ENCODE peak calls at places on chromosomes 2 and 18, in eight cellular contexts. One of them, this sample, is unnamed.

GRCh38 chr2:72145658-72146329 is 1.9 kb downstream of the CYP26B1 start:
- DNase-seq in heart left ventricle: no peak
- DNase-seq in activated CD8-positive, alpha-beta memory T cell treated with anti-CD3 and anti-CD28 coated beads for 48 hours: no peak
- DNase-seq in left colon: peak
- DNase-seq in amniotic epithelial cell: no peak
- DNase-seq in Calu3: no peak
- DNase-seq in ELR: no peak
- DNase-seq in substantia nigra: no peak
- DNase-seq in this sample: no peak

GRCh38 chr18:79867666-79868065 is 69.9 kb downstream of the KCNG2 start:
- DNase-seq in ELR: no peak
- DNase-seq in heart left ventricle: no peak
- DNase-seq in substantia nigra: no peak
- DNase-seq in left colon: no peak
- DNase-seq in Calu3: no peak
- DNase-seq in activated CD8-positive, alpha-beta memory T cell treated with anti-CD3 and anti-CD28 coated beads for 48 hours: no peak
- DNase-seq in amniotic epithelial cell: no peak
- DNase-seq in this sample: no peak

GRCh38 chr2:100818606-100819364 is 1.2 kb upstream of the NPAS2 start:
- DNase-seq in activated CD8-positive, alpha-beta memory T cell treated with anti-CD3 and anti-CD28 coated beads for 48 hours: peak
- DNase-seq in Calu3: peak
- DNase-seq in substantia nigra: peak
- DNase-seq in ELR: peak
- DNase-seq in amniotic epithelial cell: peak
- DNase-seq in heart left ventricle: peak
- DNase-seq in left colon: peak
- DNase-seq in this sample: no peak

GRCh38 chr2:23235292-23235691 is 149.7 kb upstream of the KLHL29 start:
- DNase-seq in left colon: no peak
- DNase-seq in amniotic epithelial cell: no peak
- DNase-seq in heart left ventricle: no peak
- DNase-seq in ELR: peak
- DNase-seq in substantia nigra: no peak
- DNase-seq in activated CD8-positive, alpha-beta memory T cell treated with anti-CD3 and anti-CD28 coated beads for 48 hours: no peak
- DNase-seq in Calu3: no peak
- DNase-seq in this sample: no peak

GRCh38 chr18:63677490-63678225 is 16.0 kb upstream of the SERPINB3 start:
- DNase-seq in activated CD8-positive, alpha-beta memory T cell treated with anti-CD3 and anti-CD28 coated beads for 48 hours: no peak
- DNase-seq in substantia nigra: no peak
- DNase-seq in amniotic epithelial cell: peak
- DNase-seq in Calu3: no peak
- DNase-seq in left colon: no peak
- DNase-seq in ELR: peak
- DNase-seq in heart left ventricle: no peak
- DNase-seq in this sample: no peak

GRCh38 chr2:45264227-45265225 is 255.3 kb upstream of the SIX2 start:
- DNase-seq in heart left ventricle: no peak
- DNase-seq in ELR: peak
- DNase-seq in left colon: no peak
- DNase-seq in activated CD8-positive, alpha-beta memory T cell treated with anti-CD3 and anti-CD28 coated beads for 48 hours: no peak
- DNase-seq in substantia nigra: no peak
- DNase-seq in amniotic epithelial cell: peak
- DNase-seq in Calu3: no peak
- DNase-seq in this sample: no peak

GRCh38 chr2:218406949-218407703 is 7.5 kb downstream of the CTDSP1 start:
- DNase-seq in amniotic epithelial cell: peak
- DNase-seq in left colon: peak
- DNase-seq in ELR: peak
- DNase-seq in substantia nigra: peak
- DNase-seq in heart left ventricle: peak
- DNase-seq in activated CD8-positive, alpha-beta memory T cell treated with anti-CD3 and anti-CD28 coated beads for 48 hours: no peak
- DNase-seq in Calu3: no peak
- DNase-seq in this sample: peak

GRCh38 chr18:76491436-76491800 is 3.6 kb downstream of the ZNF516 start:
- DNase-seq in heart left ventricle: peak
- DNase-seq in left colon: peak
- DNase-seq in ELR: peak
- DNase-seq in Calu3: peak
- DNase-seq in substantia nigra: peak
- DNase-seq in amniotic epithelial cell: peak
- DNase-seq in activated CD8-positive, alpha-beta memory T cell treated with anti-CD3 and anti-CD28 coated beads for 48 hours: peak
- DNase-seq in this sample: peak

GRCh38 chr2:136297312-136297711 is 179.4 kb upstream of the CXCR4 start:
- DNase-seq in heart left ventricle: no peak
- DNase-seq in Calu3: no peak
- DNase-seq in left colon: no peak
- DNase-seq in substantia nigra: no peak
- DNase-seq in ELR: no peak
- DNase-seq in activated CD8-positive, alpha-beta memory T cell treated with anti-CD3 and anti-CD28 coated beads for 48 hours: no peak
- DNase-seq in amniotic epithelial cell: no peak
- DNase-seq in this sample: no peak

GRCh38 chr2:126748929-126749518 is 93.1 kb downstream of the GYPC start:
- DNase-seq in amniotic epithelial cell: no peak
- DNase-seq in activated CD8-positive, alpha-beta memory T cell treated with anti-CD3 and anti-CD28 coated beads for 48 hours: no peak
- DNase-seq in substantia nigra: no peak
- DNase-seq in Calu3: no peak
- DNase-seq in ELR: no peak
- DNase-seq in heart left ventricle: no peak
- DNase-seq in left colon: no peak
- DNase-seq in this sample: no peak

GRCh38 chr18:27599202-27599829 is 414.2 kb upstream of the CHST9 start:
- DNase-seq in amniotic epithelial cell: peak
- DNase-seq in left colon: no peak
- DNase-seq in substantia nigra: peak
- DNase-seq in ELR: peak
- DNase-seq in activated CD8-positive, alpha-beta memory T cell treated with anti-CD3 and anti-CD28 coated beads for 48 hours: no peak
- DNase-seq in heart left ventricle: no peak
- DNase-seq in Calu3: peak
- DNase-seq in this sample: no peak

GRCh38 chr2:169734172-169734847 is 678 bp downstream of the KLHL23 start:
- DNase-seq in amniotic epithelial cell: no peak
- DNase-seq in substantia nigra: peak
- DNase-seq in heart left ventricle: no peak
- DNase-seq in activated CD8-positive, alpha-beta memory T cell treated with anti-CD3 and anti-CD28 coated beads for 48 hours: peak
- DNase-seq in left colon: no peak
- DNase-seq in ELR: peak
- DNase-seq in Calu3: peak
- DNase-seq in this sample: no peak

GRCh38 chr2:9143264-9143815 is 63.3 kb upstream of the ASAP2 start:
- DNase-seq in activated CD8-positive, alpha-beta memory T cell treated with anti-CD3 and anti-CD28 coated beads for 48 hours: no peak
- DNase-seq in amniotic epithelial cell: no peak
- DNase-seq in substantia nigra: no peak
- DNase-seq in left colon: no peak
- DNase-seq in heart left ventricle: no peak
- DNase-seq in Calu3: no peak
- DNase-seq in ELR: no peak
- DNase-seq in this sample: no peak

GRCh38 chr2:38528008-38528442 is 74.7 kb downstream of the HNRNPLL start:
- DNase-seq in activated CD8-positive, alpha-beta memory T cell treated with anti-CD3 and anti-CD28 coated beads for 48 hours: no peak
- DNase-seq in substantia nigra: peak
- DNase-seq in heart left ventricle: no peak
- DNase-seq in ELR: peak
- DNase-seq in left colon: no peak
- DNase-seq in amniotic epithelial cell: peak
- DNase-seq in Calu3: peak
- DNase-seq in this sample: peak

GRCh38 chr2:55157474-55157884 is 74.6 kb downstream of the CLHC1 start:
- DNase-seq in amniotic epithelial cell: no peak
- DNase-seq in heart left ventricle: no peak
- DNase-seq in Calu3: no peak
- DNase-seq in left colon: no peak
- DNase-seq in ELR: peak
- DNase-seq in substantia nigra: no peak
- DNase-seq in activated CD8-positive, alpha-beta memory T cell treated with anti-CD3 and anti-CD28 coated beads for 48 hours: no peak
- DNase-seq in this sample: no peak

GRCh38 chr2:49770919-49771318 is 616.6 kb upstream of the FSHR start:
- DNase-seq in Calu3: peak
- DNase-seq in activated CD8-positive, alpha-beta memory T cell treated with anti-CD3 and anti-CD28 coated beads for 48 hours: no peak
- DNase-seq in substantia nigra: peak
- DNase-seq in left colon: no peak
- DNase-seq in heart left ventricle: peak
- DNase-seq in ELR: peak
- DNase-seq in amniotic epithelial cell: peak
- DNase-seq in this sample: no peak

GRCh38 chr18:52348209-52348608 is 8.2 kb downstream of the DCC start:
- DNase-seq in substantia nigra: no peak
- DNase-seq in Calu3: peak
- DNase-seq in left colon: no peak
- DNase-seq in ELR: peak
- DNase-seq in amniotic epithelial cell: no peak
- DNase-seq in heart left ventricle: no peak
- DNase-seq in activated CD8-positive, alpha-beta memory T cell treated with anti-CD3 and anti-CD28 coated beads for 48 hours: no peak
- DNase-seq in this sample: no peak

GRCh38 chr2:31558401-31559295 is 22.1 kb downstream of the SRD5A2 start:
- DNase-seq in heart left ventricle: no peak
- DNase-seq in Calu3: no peak
- DNase-seq in activated CD8-positive, alpha-beta memory T cell treated with anti-CD3 and anti-CD28 coated beads for 48 hours: no peak
- DNase-seq in left colon: no peak
- DNase-seq in ELR: peak
- DNase-seq in substantia nigra: no peak
- DNase-seq in amniotic epithelial cell: peak
- DNase-seq in this sample: no peak

GRCh38 chr2:152607793-152608300 is 109.4 kb downstream of the PRPF40A start:
- DNase-seq in activated CD8-positive, alpha-beta memory T cell treated with anti-CD3 and anti-CD28 coated beads for 48 hours: no peak
- DNase-seq in left colon: no peak
- DNase-seq in substantia nigra: no peak
- DNase-seq in amniotic epithelial cell: no peak
- DNase-seq in ELR: no peak
- DNase-seq in heart left ventricle: no peak
- DNase-seq in Calu3: no peak
- DNase-seq in this sample: no peak

GRCh38 chr2:28356095-28356911 is 36.4 kb upstream of the FOSL2 start:
- DNase-seq in amniotic epithelial cell: peak
- DNase-seq in ELR: peak
- DNase-seq in substantia nigra: peak
- DNase-seq in heart left ventricle: peak
- DNase-seq in Calu3: peak
- DNase-seq in activated CD8-positive, alpha-beta memory T cell treated with anti-CD3 and anti-CD28 coated beads for 48 hours: no peak
- DNase-seq in left colon: peak
- DNase-seq in this sample: no peak

GRCh38 chr2:61550375-61551209 is 12.4 kb upstream of the XPO1 start:
- DNase-seq in activated CD8-positive, alpha-beta memory T cell treated with anti-CD3 and anti-CD28 coated beads for 48 hours: no peak
- DNase-seq in ELR: no peak
- DNase-seq in left colon: no peak
- DNase-seq in substantia nigra: no peak
- DNase-seq in amniotic epithelial cell: no peak
- DNase-seq in Calu3: no peak
- DNase-seq in heart left ventricle: no peak
- DNase-seq in this sample: no peak

GRCh38 chr2:13550832-13551231 is 834.1 kb downstream of the TRIB2 start:
- DNase-seq in activated CD8-positive, alpha-beta memory T cell treated with anti-CD3 and anti-CD28 coated beads for 48 hours: no peak
- DNase-seq in left colon: no peak
- DNase-seq in Calu3: no peak
- DNase-seq in amniotic epithelial cell: no peak
- DNase-seq in heart left ventricle: no peak
- DNase-seq in substantia nigra: no peak
- DNase-seq in ELR: peak
- DNase-seq in this sample: no peak

GRCh38 chr2:84640386-84640785 is 124.1 kb downstream of the DNAH6 start:
- DNase-seq in heart left ventricle: no peak
- DNase-seq in left colon: no peak
- DNase-seq in activated CD8-positive, alpha-beta memory T cell treated with anti-CD3 and anti-CD28 coated beads for 48 hours: no peak
- DNase-seq in substantia nigra: no peak
- DNase-seq in ELR: no peak
- DNase-seq in amniotic epithelial cell: no peak
- DNase-seq in Calu3: no peak
- DNase-seq in this sample: no peak

GRCh38 chr18:36392888-36393287 is 95.4 kb downstream of the FHOD3 start:
- DNase-seq in activated CD8-positive, alpha-beta memory T cell treated with anti-CD3 and anti-CD28 coated beads for 48 hours: no peak
- DNase-seq in ELR: no peak
- DNase-seq in substantia nigra: no peak
- DNase-seq in amniotic epithelial cell: no peak
- DNase-seq in Calu3: no peak
- DNase-seq in left colon: no peak
- DNase-seq in heart left ventricle: peak
- DNase-seq in this sample: no peak

GRCh38 chr2:160970052-160970846 is 190.0 kb upstream of the TANK start:
- DNase-seq in ELR: peak
- DNase-seq in heart left ventricle: no peak
- DNase-seq in Calu3: peak
- DNase-seq in substantia nigra: no peak
- DNase-seq in activated CD8-positive, alpha-beta memory T cell treated with anti-CD3 and anti-CD28 coated beads for 48 hours: no peak
- DNase-seq in amniotic epithelial cell: peak
- DNase-seq in left colon: no peak
- DNase-seq in this sample: no peak

GRCh38 chr2:71615769-71616730 is 162.7 kb downstream of the DYSF start:
- DNase-seq in left colon: peak
- DNase-seq in substantia nigra: no peak
- DNase-seq in amniotic epithelial cell: no peak
- DNase-seq in ELR: no peak
- DNase-seq in heart left ventricle: no peak
- DNase-seq in Calu3: no peak
- DNase-seq in activated CD8-positive, alpha-beta memory T cell treated with anti-CD3 and anti-CD28 coated beads for 48 hours: no peak
- DNase-seq in this sample: no peak

GRCh38 chr2:46803911-46804670 is 111.5 kb downstream of the MCFD2 start:
- DNase-seq in left colon: no peak
- DNase-seq in activated CD8-positive, alpha-beta memory T cell treated with anti-CD3 and anti-CD28 coated beads for 48 hours: no peak
- DNase-seq in Calu3: peak
- DNase-seq in amniotic epithelial cell: peak
- DNase-seq in ELR: peak
- DNase-seq in substantia nigra: no peak
- DNase-seq in heart left ventricle: no peak
- DNase-seq in this sample: no peak

GRCh38 chr18:28478531-28478930 is 301.6 kb upstream of the CDH2 start:
- DNase-seq in heart left ventricle: no peak
- DNase-seq in activated CD8-positive, alpha-beta memory T cell treated with anti-CD3 and anti-CD28 coated beads for 48 hours: no peak
- DNase-seq in substantia nigra: no peak
- DNase-seq in amniotic epithelial cell: no peak
- DNase-seq in left colon: no peak
- DNase-seq in Calu3: no peak
- DNase-seq in ELR: no peak
- DNase-seq in this sample: no peak

GRCh38 chr2:207635468-207636200 is 10.4 kb upstream of the METTL21A start:
- DNase-seq in amniotic epithelial cell: peak
- DNase-seq in Calu3: no peak
- DNase-seq in heart left ventricle: no peak
- DNase-seq in activated CD8-positive, alpha-beta memory T cell treated with anti-CD3 and anti-CD28 coated beads for 48 hours: no peak
- DNase-seq in ELR: peak
- DNase-seq in left colon: no peak
- DNase-seq in substantia nigra: no peak
- DNase-seq in this sample: no peak

GRCh38 chr2:222514901-222515300 is 90.6 kb downstream of the SGPP2 start:
- DNase-seq in heart left ventricle: no peak
- DNase-seq in ELR: no peak
- DNase-seq in Calu3: no peak
- DNase-seq in left colon: no peak
- DNase-seq in activated CD8-positive, alpha-beta memory T cell treated with anti-CD3 and anti-CD28 coated beads for 48 hours: no peak
- DNase-seq in amniotic epithelial cell: no peak
- DNase-seq in substantia nigra: no peak
- DNase-seq in this sample: no peak

GRCh38 chr2:152466041-152466440 is 131.1 kb downstream of the FMNL2 start:
- DNase-seq in left colon: no peak
- DNase-seq in Calu3: peak
- DNase-seq in amniotic epithelial cell: peak
- DNase-seq in activated CD8-positive, alpha-beta memory T cell treated with anti-CD3 and anti-CD28 coated beads for 48 hours: no peak
- DNase-seq in ELR: peak
- DNase-seq in heart left ventricle: no peak
- DNase-seq in substantia nigra: no peak
- DNase-seq in this sample: no peak

GRCh38 chr18:50287028-50287440 is 458 bp downstream of the CXXC1 start:
- DNase-seq in heart left ventricle: peak
- DNase-seq in Calu3: no peak
- DNase-seq in ELR: peak
- DNase-seq in substantia nigra: no peak
- DNase-seq in left colon: no peak
- DNase-seq in activated CD8-positive, alpha-beta memory T cell treated with anti-CD3 and anti-CD28 coated beads for 48 hours: no peak
- DNase-seq in amniotic epithelial cell: no peak
- DNase-seq in this sample: no peak

GRCh38 chr2:231717281-231718180 is 9.2 kb downstream of the PTMA start:
- DNase-seq in amniotic epithelial cell: peak
- DNase-seq in heart left ventricle: peak
- DNase-seq in activated CD8-positive, alpha-beta memory T cell treated with anti-CD3 and anti-CD28 coated beads for 48 hours: no peak
- DNase-seq in left colon: peak
- DNase-seq in substantia nigra: no peak
- DNase-seq in Calu3: no peak
- DNase-seq in ELR: peak
- DNase-seq in this sample: peak

GRCh38 chr2:134469516-134470115 is 215.7 kb downstream of the MGAT5 start:
- DNase-seq in activated CD8-positive, alpha-beta memory T cell treated with anti-CD3 and anti-CD28 coated beads for 48 hours: no peak
- DNase-seq in amniotic epithelial cell: no peak
- DNase-seq in left colon: no peak
- DNase-seq in substantia nigra: no peak
- DNase-seq in ELR: no peak
- DNase-seq in heart left ventricle: no peak
- DNase-seq in Calu3: no peak
- DNase-seq in this sample: no peak

This sample was measured in stimulated activated naive B cell treated with anti-CD40 and anti-IgM and Interleukin-4, amounts not matched to agents 10 μg/mL and 1 μg/mL and 100 μg/mL, for 72 hours.